ENCODE peak calls at places on chromosomes 3 and 15, in four cellular contexts. K is A549, H is K562, C is GM12878. U is an unnamed sample.

GRCh38 chr3:69161587-69162196 is 39.3 kb upstream of the LMOD3 start:
- DNase-seq in C (peak; percentile 25), H (peak; percentile 38), K (peak; percentile 41), U (peak; percentile 43)

GRCh38 chr3:50316657-50317242 is 5.8 kb downstream of the HYAL2 start:
- DNase-seq in C (no peak), H (peak; percentile 68), K (no peak), U (no peak)

GRCh38 chr3:67109651-67110204 is 111.6 kb downstream of the KBTBD8 start:
- DNase-seq in C (no peak), H (peak; percentile 8), K (peak; percentile 4), U (peak; percentile 46)

GRCh38 chr3:186471781-186472180 is 72.4 kb downstream of the CRYGS start:
- DNase-seq in C (no peak), K (no peak), H (no peak), U (no peak)

GRCh38 chr3:158696618-158697017 is 24.2 kb upstream of the LXN start:
- DNase-seq in C (no peak), K (no peak), H (no peak), U (peak; percentile 15)

GRCh38 chr3:30162579-30162978 is 443.8 kb upstream of the TGFBR2 start:
- DNase-seq in K (no peak), C (no peak), H (no peak), U (no peak)

GRCh38 chr15:50655555-50655954 is 31.0 kb downstream of the TRPM7 start:
- DNase-seq in K (no peak), C (no peak), H (no peak), U (no peak)

GRCh38 chr15:60713096-60714084 is 234.4 kb upstream of the ICE2 start:
- DNase-seq in K (no peak), C (no peak), H (no peak), U (no peak)

GRCh38 chr3:31927806-31928205 is 53.3 kb downstream of the OSBPL10 start:
- DNase-seq in C (no peak), K (no peak), H (no peak), U (no peak)

GRCh38 chr3:16945330-16945729 is 60.6 kb downstream of the PLCL2 start:
- DNase-seq in K (no peak), C (no peak), H (no peak), U (no peak)

GRCh38 chr3:113643583-113643982 is 52.9 kb downstream of the USF3 start:
- DNase-seq in K (no peak), H (no peak), C (no peak), U (no peak)

GRCh38 chr15:58258501-58259274 is 120.5 kb downstream of the AQP9 start:
- DNase-seq in H (no peak), K (no peak), C (no peak), U (no peak)

GRCh38 chr15:98727115-98728040 is 79.0 kb downstream of the IGF1R start:
- DNase-seq in H (no peak), C (no peak), K (peak; percentile 98), U (peak; percentile 89)

GRCh38 chr3:53795176-53795575 is 51.0 kb downstream of the CHDH start:
- DNase-seq in K (no peak), C (no peak), H (no peak), U (no peak)

GRCh38 chr3:128576290-128576689 is 74.3 kb downstream of the RPN1 start:
- DNase-seq in C (no peak), K (no peak), H (no peak), U (no peak)

GRCh38 chr3:78804251-78805037 is 963.4 kb downstream of the ROBO1 start:
- DNase-seq in H (no peak), K (no peak), C (no peak), U (no peak)

GRCh38 chr3:129184396-129184656 is 630 bp upstream of the CNBP start:
- DNase-seq in C (no peak), H (peak; percentile 37), K (peak; percentile 46), U (peak; percentile 47)

GRCh38 chr3:102179321-102180290 is 255.2 kb upstream of the ZPLD1 start:
- DNase-seq in C (peak; percentile 24), H (no peak), K (no peak), U (no peak)

GRCh38 chr15:38888701-38889154 is 324.1 kb upstream of the RASGRP1 start:
- DNase-seq in C (no peak), H (no peak), K (no peak), U (no peak)

GRCh38 chr3:150346956-150347863 is 60.9 kb upstream of the TSC22D2 start:
- DNase-seq in K (no peak), C (no peak), H (no peak), U (no peak)

GRCh38 chr15:39767921-39768320 is 14.7 kb downstream of the FSIP1 start:
- DNase-seq in H (no peak), K (no peak), C (no peak), U (no peak)

GRCh38 chr15:90902996-90903732 is at the start of gene MAN2A2:
- DNase-seq in H (peak; percentile 82), C (no peak), K (peak; percentile 62), U (peak; percentile 15)

GRCh38 chr15:80559320-80559693 is 135.8 kb upstream of the ABHD17C start:
- DNase-seq in C (no peak), H (no peak), K (no peak), U (no peak)
- TF ChIP-seq SMC3 in C (no peak), H (no peak), K (no peak), U (no peak)

GRCh38 chr3:11698326-11699082 is 54.8 kb upstream of the VGLL4 start:
- DNase-seq in K (no peak), H (no peak), C (no peak), U (no peak)
- TF ChIP-seq JUNB in K (no peak), H (no peak), C (no peak), U (no peak)

GRCh38 chr15:36356511-36356910 is 222.9 kb upstream of the CDIN1 start:
- DNase-seq in K (no peak), H (no peak), C (no peak), U (no peak)
- TF ChIP-seq SMC3 in K (no peak), H (no peak), C (no peak), U (no peak)

DNA sequence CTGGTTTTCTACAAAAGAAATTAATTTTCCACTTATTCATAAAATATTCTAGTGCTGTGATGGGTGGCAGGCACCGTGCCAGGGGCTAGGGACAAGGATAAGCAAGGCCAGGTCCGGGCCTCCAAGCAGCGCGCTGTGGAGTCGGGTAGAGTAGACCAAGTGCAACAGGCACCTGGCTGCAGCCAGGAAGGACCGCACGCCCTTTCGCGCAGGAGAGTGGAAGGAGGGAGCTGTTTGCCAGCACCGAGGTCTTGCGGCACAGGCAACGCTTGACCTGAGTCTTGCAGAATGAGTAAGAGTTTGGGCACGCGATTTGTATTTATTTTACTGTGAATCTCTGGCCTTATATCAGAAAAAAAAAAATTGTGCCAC is at the start of gene CASR:
- DNase-seq in H (no peak), K (no peak), C (no peak), U (no peak)
- TF ChIP-seq JUNB in H (no peak), K (no peak), C (no peak), U (no peak)

DNA sequence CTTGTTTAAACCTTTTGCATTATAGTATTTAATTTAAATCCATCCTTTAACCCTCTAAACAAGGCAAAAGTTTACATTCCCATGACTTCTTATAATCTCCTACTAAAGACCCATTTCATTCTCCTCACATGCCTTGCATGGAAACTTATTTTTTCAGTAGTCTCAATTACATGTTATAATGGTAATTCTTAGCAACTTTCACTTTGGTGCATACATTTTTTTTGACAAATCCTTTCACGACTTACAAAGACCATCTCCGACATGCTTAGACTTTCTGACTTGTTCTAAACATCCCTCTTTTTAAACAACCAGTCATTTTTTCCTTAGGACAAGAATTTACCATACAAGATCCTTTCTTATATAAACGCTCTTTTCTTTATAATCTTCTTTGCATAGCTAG is 615.4 kb upstream of the GBE1 start:
- DNase-seq in K (no peak), H (no peak), C (no peak), U (no peak)
- TF ChIP-seq SMC3 in K (no peak), H (no peak), C (no peak), U (no peak)

GRCh38 chr3:190456779-190457178 is 7.1 kb upstream of the TMEM207 start:
- DNase-seq in H (no peak), C (no peak), K (no peak), U (no peak)
- TF ChIP-seq JUNB in H (no peak), C (no peak), K (no peak), U (no peak)

GRCh38 chr15:96160269-96160668 is 170.2 kb upstream of the NR2F2 start:
- DNase-seq in C (no peak), K (no peak), H (no peak), U (no peak)
- TF ChIP-seq SMC3 in C (no peak), K (no peak), H (no peak), U (no peak)

GRCh38 chr3:143348486-143349327 is 229.1 kb downstream of the CHST2 start:
- DNase-seq in K (no peak), C (no peak), H (peak; percentile 75), U (no peak)
- TF ChIP-seq JUNB in K (no peak), C (no peak), H (no peak), U (no peak)

U was measured in HepG2.